ENCODE peak calls at places on chromosome 15, in ten cellular contexts. A is OCI-LY7, B is hepatocyte, W is fibroblast of lung, Q is SK-N-SH, L is IMR-90, P is HepG2, F is GM23338, I is H9, J is neuronal stem cell. T is an unnamed sample.

GRCh38 chr15:71131601-71132357 is 16.5 kb downstream of the THSD4 start:
- DNase-seq in Q (no peak), J (no peak), B (no peak), F (no peak), I (no peak), L (no peak), A (no peak), P (no peak), W (no peak), T (no peak)

GRCh38 chr15:64251121-64251520 is 88.3 kb upstream of the PPIB start:
- DNase-seq in J (no peak), A (no peak), I (no peak), F (no peak), Q (no peak), L (peak), B (no peak), P (no peak), W (peak), T (no peak)

GRCh38 chr15:59448871-59449270 is 10.9 kb downstream of the FAM81A start:
- DNase-seq in F (no peak), J (no peak), B (no peak), W (no peak), Q (no peak), P (no peak), A (no peak), I (no peak), L (no peak), T (no peak)

GRCh38 chr15:64507293-64507802 is 47.0 kb downstream of the ZNF609 start:
- DNase-seq in F (no peak), W (peak), Q (peak), J (no peak), I (no peak), P (peak), L (peak), B (peak), A (peak), T (no peak)

GRCh38 chr15:48012191-48012590 is 108.6 kb upstream of the SLC24A5 start:
- DNase-seq in W (no peak), Q (no peak), I (no peak), P (no peak), B (no peak), J (no peak), L (no peak), F (no peak), A (no peak), T (no peak)

GRCh38 chr15:56490461-56490860 is 25.5 kb upstream of the MNS1 start:
- DNase-seq in A (no peak), J (no peak), B (peak), F (no peak), Q (no peak), P (peak), I (no peak), W (no peak), L (no peak), T (no peak)

GRCh38 chr15:34437687-34438086 is at the start of gene GOLGA8A:
- DNase-seq in W (peak), P (peak), F (peak), Q (peak), B (peak), A (no peak), J (peak), L (peak), I (peak), T (peak)

GRCh38 chr15:52464040-52464439 is 64.6 kb downstream of the MYO5A start:
- DNase-seq in I (no peak), W (no peak), J (no peak), F (no peak), P (no peak), L (no peak), A (no peak), Q (no peak), B (no peak), T (no peak)

GRCh38 chr15:50906954-50907865 is 1.3 kb upstream of the AP4E1 start:
- DNase-seq in L (peak), I (no peak), F (no peak), J (no peak), W (no peak), A (peak), Q (peak), B (peak), P (peak), T (no peak)

GRCh38 chr15:76073554-76073953 is 13.8 kb downstream of the TMEM266 start:
- DNase-seq in F (no peak), L (no peak), B (no peak), Q (no peak), P (no peak), I (no peak), J (no peak), W (no peak), A (no peak), T (no peak)

GRCh38 chr15:65939901-65940617 is 70.8 kb downstream of the RAB11A start:
- DNase-seq in P (no peak), A (no peak), Q (no peak), L (peak), J (no peak), I (no peak), W (peak), B (no peak), F (no peak), T (no peak)

GRCh38 chr15:38005949-38006800 is 71.7 kb downstream of the TMCO5A start:
- DNase-seq in I (no peak), L (peak), F (no peak), Q (no peak), P (no peak), A (no peak), B (no peak), J (no peak), W (peak), T (no peak)

GRCh38 chr15:52163321-52164190 is 27.6 kb downstream of the GNB5 start:
- DNase-seq in Q (peak), F (peak), I (peak), W (no peak), P (no peak), A (peak), B (no peak), J (no peak), L (no peak), T (no peak)

GRCh38 chr15:29692527-29692926 is 129.7 kb downstream of the TJP1 start:
- DNase-seq in F (peak), L (no peak), A (no peak), Q (no peak), W (no peak), I (no peak), J (no peak), B (no peak), P (no peak), T (no peak)

GRCh38 chr15:69805248-69805953 is 292.3 kb downstream of the TLE3 start:
- DNase-seq in W (no peak), B (no peak), I (no peak), Q (no peak), L (no peak), A (no peak), J (no peak), F (no peak), P (no peak), T (no peak)

GRCh38 chr15:67146875-67147381 is 81.5 kb downstream of the SMAD3 start:
- DNase-seq in A (no peak), B (peak), I (no peak), P (peak), W (peak), L (peak), Q (no peak), J (no peak), F (peak), T (no peak)

GRCh38 chr15:84810073-84810840 is 6.9 kb upstream of the ALPK3 start:
- DNase-seq in I (no peak), W (peak), J (no peak), Q (no peak), F (no peak), A (no peak), B (no peak), P (no peak), L (peak), T (no peak)

GRCh38 chr15:99721104-99721778 is 12.0 kb downstream of the LYSMD4 start:
- DNase-seq in J (no peak), L (no peak), W (no peak), F (no peak), A (peak), Q (no peak), P (peak), B (peak), I (no peak), T (no peak)

GRCh38 chr15:73777741-73778140 is 24.6 kb upstream of the INSYN1 start:
- DNase-seq in W (no peak), L (no peak), I (no peak), B (no peak), J (no peak), Q (no peak), F (no peak), P (no peak), A (no peak), T (no peak)

GRCh38 chr15:92395557-92395956 is 1.9 kb downstream of the ST8SIA2 start:
- DNase-seq in L (no peak), I (no peak), A (no peak), P (no peak), J (no peak), B (no peak), W (no peak), Q (no peak), F (no peak), T (no peak)

GRCh38 chr15:92393994-92394326 is 279 bp downstream of the ST8SIA2 start:
- DNase-seq in Q (no peak), B (peak), J (peak), P (no peak), I (no peak), F (peak), A (no peak), L (no peak), W (no peak), T (no peak)

GRCh38 chr15:92395176-92395521 is 1.5 kb downstream of the ST8SIA2 start:
- DNase-seq in F (no peak), B (no peak), A (no peak), P (no peak), Q (no peak), W (no peak), I (no peak), J (no peak), L (no peak), T (no peak)

GRCh38 chr15:92393287-92393993 is at the start of gene ST8SIA2:
- DNase-seq in F (peak), W (peak), B (peak), I (peak), J (peak), Q (peak), A (no peak), L (no peak), P (no peak), T (no peak)

GRCh38 chr15:92394327-92395175 is 870 bp downstream of the ST8SIA2 start:
- DNase-seq in J (peak), F (peak), I (peak), B (peak), A (no peak), W (no peak), P (no peak), Q (peak), L (no peak), T (no peak)
- H2AFZ ChIP-seq in J (peak), F (peak), I (no peak), B (peak), A (no peak), W (no peak), P (no peak), Q (no peak), L (no peak), T (no peak)

GRCh38 chr15:94004697-94005096 is 226.7 kb upstream of the MCTP2 start:
- DNase-seq in A (no peak), W (peak), Q (no peak), P (no peak), L (no peak), F (no peak), J (no peak), I (no peak), B (peak), T (no peak)

GRCh38 chr15:93997071-93997658 is 234.2 kb upstream of the MCTP2 start:
- DNase-seq in Q (peak), I (no peak), J (no peak), F (peak), W (peak), B (peak), P (peak), L (peak), A (peak), T (peak)

GRCh38 chr15:94000603-94001002 is 230.8 kb upstream of the MCTP2 start:
- DNase-seq in B (peak), L (no peak), W (no peak), J (no peak), Q (no peak), F (peak), I (peak), P (no peak), A (no peak), T (no peak)

GRCh38 chr15:94002026-94002425 is 229.3 kb upstream of the MCTP2 start:
- DNase-seq in L (no peak), Q (no peak), B (no peak), W (no peak), F (no peak), I (no peak), A (no peak), P (no peak), J (no peak), T (no peak)

DNA sequence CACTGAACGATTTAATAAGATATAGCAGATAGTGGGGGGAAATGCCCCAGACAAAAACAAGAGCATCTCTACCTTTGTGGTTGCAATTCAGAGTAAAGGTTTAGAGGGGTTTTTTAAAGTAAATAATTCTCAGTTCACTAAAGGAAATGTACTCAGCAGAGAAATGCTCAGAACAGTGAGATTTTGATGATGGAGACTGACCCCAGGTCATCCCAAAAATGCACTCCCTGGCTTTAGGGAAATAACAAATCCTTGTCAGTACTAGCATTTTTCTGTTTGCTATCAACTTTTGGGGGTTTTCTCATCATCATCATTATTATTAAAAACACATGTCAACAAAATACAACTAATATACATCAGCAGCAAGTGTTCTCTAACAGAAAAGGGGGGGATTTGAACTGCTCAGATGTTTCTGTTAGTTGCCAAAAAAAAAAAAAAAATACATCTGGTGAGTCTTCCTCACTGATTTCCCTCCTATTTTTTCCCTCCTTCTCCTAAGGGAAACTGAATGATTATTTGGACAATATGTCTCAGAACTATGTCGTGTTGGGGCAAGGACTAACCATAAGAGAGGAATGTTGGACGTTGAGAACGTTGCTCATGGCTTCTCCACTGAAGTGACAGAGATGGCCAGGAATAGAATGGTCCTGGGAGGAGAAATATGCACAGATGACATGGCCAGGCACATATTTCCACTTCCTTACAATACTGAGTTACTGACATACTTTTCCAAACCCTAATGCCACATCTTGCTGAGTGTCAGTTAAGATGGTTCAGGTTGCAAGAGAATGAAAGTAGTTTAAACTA is 230.0 kb upstream of the MCTP2 start:
- DNase-seq in Q (no peak), I (no peak), P (no peak), A (no peak), W (no peak), L (no peak), B (no peak), F (no peak), J (no peak), T (no peak)
- H2AFZ ChIP-seq in Q (peak), I (no peak), P (no peak), A (no peak), W (no peak), L (no peak), B (no peak), F (no peak), J (no peak), T (no peak)

DNA sequence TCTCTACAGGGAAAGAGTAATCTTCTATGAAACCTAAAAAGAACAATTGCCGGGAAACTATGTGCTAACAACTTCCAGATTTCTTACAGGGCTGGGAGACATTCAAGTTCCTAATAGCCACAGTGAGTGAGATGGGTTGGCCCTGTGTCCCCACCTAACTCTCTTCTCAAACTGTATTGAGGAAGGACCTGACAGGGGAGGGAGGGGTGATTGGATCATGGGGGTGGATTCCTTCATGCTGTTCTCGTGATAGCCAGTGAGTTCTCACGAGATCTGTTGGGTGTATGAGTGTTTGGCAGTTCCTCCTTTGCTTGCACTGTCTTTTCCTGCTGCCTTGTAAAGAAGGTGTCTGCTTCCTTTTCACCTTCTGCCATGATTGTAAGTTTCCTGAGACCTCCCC is 958.7 kb downstream of the AGBL1 start:
- DNase-seq in F (peak), L (no peak), I (peak), A (no peak), Q (no peak), B (no peak), J (no peak), W (no peak), P (no peak), T (no peak)
- H2AFZ ChIP-seq in F (peak), L (no peak), I (no peak), A (no peak), Q (no peak), B (no peak), J (no peak), W (no peak), P (no peak), T (no peak)

GRCh38 chr15:49901867-49902775 is 216.9 kb downstream of the ATP8B4 start:
- DNase-seq in Q (no peak), A (no peak), J (no peak), L (peak), F (no peak), B (no peak), I (no peak), W (peak), P (no peak), T (no peak)
- H2AFZ ChIP-seq in Q (no peak), A (no peak), J (no peak), L (no peak), F (peak), B (no peak), I (no peak), W (no peak), P (no peak), T (no peak)

GRCh38 chr15:75063338-75063737 is 39.9 kb downstream of the PPCDC start:
- DNase-seq in Q (no peak), W (peak), J (no peak), B (no peak), F (no peak), P (no peak), I (no peak), A (no peak), L (peak), T (no peak)
- H2AFZ ChIP-seq in Q (no peak), W (no peak), J (no peak), B (no peak), F (no peak), P (no peak), I (no peak), A (no peak), L (no peak), T (no peak)

GRCh38 chr15:72195101-72195511 is 2.5 kb downstream of the GRAMD2A start:
- DNase-seq in J (no peak), B (no peak), Q (no peak), F (no peak), I (no peak), W (no peak), P (no peak), L (no peak), A (no peak), T (no peak)

GRCh38 chr15:72198410-72199270 is 1.1 kb upstream of the GRAMD2A start:
- DNase-seq in I (no peak), A (no peak), Q (no peak), W (no peak), L (no peak), B (no peak), P (no peak), F (peak), J (no peak), T (no peak)

GRCh38 chr15:72196409-72197044 is 1.1 kb downstream of the GRAMD2A start:
- DNase-seq in L (no peak), A (no peak), I (no peak), B (no peak), Q (no peak), J (no peak), F (no peak), W (no peak), P (no peak), T (no peak)

GRCh38 chr15:72197460-72198409 is at the start of gene GRAMD2A:
- DNase-seq in I (peak), P (no peak), J (no peak), F (peak), B (peak), A (no peak), Q (peak), W (peak), L (no peak), T (peak)

GRCh38 chr15:72197045-72197459 is 535 bp downstream of the GRAMD2A start:
- DNase-seq in P (no peak), A (no peak), L (no peak), F (peak), B (no peak), W (no peak), I (no peak), J (no peak), Q (peak), T (no peak)
- H2AFZ ChIP-seq in P (no peak), A (no peak), L (peak), F (peak), B (peak), W (no peak), I (no peak), J (peak), Q (no peak), T (no peak)

DNA sequence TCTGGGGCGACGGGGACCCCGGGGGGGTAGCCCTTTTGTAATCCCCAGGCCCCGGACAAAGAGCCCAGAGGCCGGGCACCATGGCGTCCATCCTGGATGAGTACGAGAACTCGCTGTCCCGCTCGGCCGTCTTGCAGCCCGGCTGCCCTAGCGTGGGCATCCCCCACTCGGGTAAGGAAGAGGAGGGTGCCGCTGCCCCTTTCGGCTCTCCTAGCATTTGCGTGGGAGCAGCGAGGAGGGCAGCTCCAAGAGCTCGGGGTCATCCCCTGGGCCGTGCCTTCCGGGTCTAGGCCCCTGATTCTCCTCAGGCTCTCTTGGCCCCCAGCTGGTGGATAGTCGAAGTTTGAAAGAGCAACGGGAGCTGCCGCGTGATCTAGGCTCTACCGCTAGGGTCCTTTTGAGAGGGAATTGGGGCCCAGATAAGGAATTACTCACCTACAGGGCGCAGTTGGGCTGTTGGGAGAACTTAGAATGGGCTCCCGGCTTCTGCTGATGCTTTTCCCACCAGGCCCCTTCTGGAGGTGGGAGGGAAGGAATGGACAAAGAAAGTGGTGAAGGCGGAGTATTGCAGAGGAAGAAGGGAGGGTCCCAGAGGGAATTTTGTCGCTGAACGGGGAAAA is 549 bp downstream of the VPS18 start:
- DNase-seq in F (peak), A (peak), J (peak), Q (peak), W (peak), I (peak), B (peak), L (peak), P (peak), T (peak)
- H2AFZ ChIP-seq in F (peak), A (peak), J (peak), Q (peak), W (peak), I (no peak), B (peak), L (peak), P (no peak), T (no peak)

GRCh38 chr15:78551902-78552301 is 11.7 kb downstream of the PSMA4 start:
- DNase-seq in P (no peak), I (no peak), W (no peak), B (no peak), L (no peak), J (no peak), F (no peak), A (no peak), Q (no peak), T (no peak)

GRCh38 chr15:78550194-78550593 is 9.9 kb downstream of the PSMA4 start:
- DNase-seq in A (no peak), L (no peak), P (no peak), J (no peak), I (no peak), Q (no peak), B (no peak), W (no peak), F (no peak), T (no peak)

GRCh38 chr15:78550815-78551214 is 10.6 kb downstream of the PSMA4 start:
- DNase-seq in Q (no peak), F (no peak), W (no peak), J (no peak), B (no peak), P (no peak), L (no peak), I (no peak), A (no peak), T (no peak)

GRCh38 chr15:78552597-78552996 is 12.4 kb downstream of the PSMA4 start:
- DNase-seq in F (no peak), L (no peak), A (no peak), W (no peak), J (no peak), Q (no peak), P (no peak), I (no peak), B (no peak), T (no peak)
- H2AFZ ChIP-seq in F (no peak), L (no peak), A (no peak), W (no peak), J (no peak), Q (no peak), P (no peak), I (no peak), B (no peak), T (no peak)

GRCh38 chr15:45112143-45112591 is 1.8 kb downstream of the DUOX2 start:
- DNase-seq in B (no peak), P (no peak), I (peak), W (no peak), A (no peak), F (peak), L (no peak), J (no peak), Q (no peak), T (no peak)
- H2AFZ ChIP-seq in B (peak), P (no peak), I (no peak), W (no peak), A (no peak), F (peak), L (no peak), J (peak), Q (no peak), T (no peak)

T was measured in HCT116.